ENCODE peak calls at places on chromosomes 13 and 19, in nine cellular contexts. One of them, this sample, is unnamed.
A peak's percentile ranks its signal among the peaks of the same experiment; 100 is the strongest.

GRCh38 chr13:31905896-31906295 is 125.7 kb upstream of the FRY start:
- DNase-seq in activated CD4-positive, alpha-beta T cell treated with anti-CD3 and anti-CD28 coated beads for 48 hours: no peak
- DNase-seq in left ventricle myocardium inferior: no peak
- DNase-seq in astrocyte: no peak
- DNase-seq in HuH-7: no peak
- DNase-seq in coronary artery: no peak
- DNase-seq in NK-92 treated with Interleukin-12 subunit alpha and Interleukin-12 subunit beta, amount 100 ng/mL, for 24 hours: no peak
- DNase-seq in sigmoid colon: no peak
- DNase-seq in RWPE1: no peak
- DNase-seq in this sample: no peak

GRCh38 chr13:50864492-50864891 is 21.0 kb upstream of the DLEU7 start:
- DNase-seq in activated CD4-positive, alpha-beta T cell treated with anti-CD3 and anti-CD28 coated beads for 48 hours: no peak
- DNase-seq in HuH-7: no peak
- DNase-seq in coronary artery: no peak
- DNase-seq in astrocyte: no peak
- DNase-seq in left ventricle myocardium inferior: no peak
- DNase-seq in sigmoid colon: no peak
- DNase-seq in RWPE1: no peak
- DNase-seq in NK-92 treated with Interleukin-12 subunit alpha and Interleukin-12 subunit beta, amount 100 ng/mL, for 24 hours: no peak
- DNase-seq in this sample: no peak

GRCh38 chr19:48190288-48191284 is 20.1 kb downstream of the ZSWIM9 start:
- DNase-seq in astrocyte: peak; percentile 94
- DNase-seq in activated CD4-positive, alpha-beta T cell treated with anti-CD3 and anti-CD28 coated beads for 48 hours: peak; percentile 59
- DNase-seq in NK-92 treated with Interleukin-12 subunit alpha and Interleukin-12 subunit beta, amount 100 ng/mL, for 24 hours: no peak
- DNase-seq in sigmoid colon: peak; percentile 29
- DNase-seq in coronary artery: no peak
- DNase-seq in RWPE1: peak; percentile 79
- DNase-seq in left ventricle myocardium inferior: no peak
- DNase-seq in HuH-7: no peak
- DNase-seq in this sample: no peak

GRCh38 chr13:77219401-77219800 is 107.5 kb downstream of the MYCBP2 start:
- DNase-seq in astrocyte: no peak
- DNase-seq in sigmoid colon: no peak
- DNase-seq in activated CD4-positive, alpha-beta T cell treated with anti-CD3 and anti-CD28 coated beads for 48 hours: no peak
- DNase-seq in HuH-7: no peak
- DNase-seq in left ventricle myocardium inferior: no peak
- DNase-seq in NK-92 treated with Interleukin-12 subunit alpha and Interleukin-12 subunit beta, amount 100 ng/mL, for 24 hours: no peak
- DNase-seq in coronary artery: no peak
- DNase-seq in RWPE1: no peak
- DNase-seq in this sample: no peak

GRCh38 chr19:14459703-14460102 is 15.5 kb downstream of the PTGER1 start:
- DNase-seq in left ventricle myocardium inferior: no peak
- DNase-seq in coronary artery: no peak
- DNase-seq in NK-92 treated with Interleukin-12 subunit alpha and Interleukin-12 subunit beta, amount 100 ng/mL, for 24 hours: peak; percentile 70
- DNase-seq in activated CD4-positive, alpha-beta T cell treated with anti-CD3 and anti-CD28 coated beads for 48 hours: no peak
- DNase-seq in HuH-7: no peak
- DNase-seq in astrocyte: no peak
- DNase-seq in sigmoid colon: no peak
- DNase-seq in RWPE1: no peak
- DNase-seq in this sample: no peak

GRCh38 chr13:21478881-21479808 is 20.0 kb upstream of the ZDHHC20 start:
- DNase-seq in HuH-7: no peak
- DNase-seq in left ventricle myocardium inferior: no peak
- DNase-seq in sigmoid colon: no peak
- DNase-seq in coronary artery: no peak
- DNase-seq in RWPE1: peak; percentile 38
- DNase-seq in NK-92 treated with Interleukin-12 subunit alpha and Interleukin-12 subunit beta, amount 100 ng/mL, for 24 hours: no peak
- DNase-seq in activated CD4-positive, alpha-beta T cell treated with anti-CD3 and anti-CD28 coated beads for 48 hours: peak; percentile 39
- DNase-seq in astrocyte: peak; percentile 53
- DNase-seq in this sample: no peak

GRCh38 chr19:50492303-50493052 is 15.8 kb upstream of the GARIN5A start:
- DNase-seq in astrocyte: no peak
- DNase-seq in RWPE1: no peak
- DNase-seq in sigmoid colon: peak; percentile 45
- DNase-seq in activated CD4-positive, alpha-beta T cell treated with anti-CD3 and anti-CD28 coated beads for 48 hours: peak; percentile 60
- DNase-seq in HuH-7: no peak
- DNase-seq in coronary artery: no peak
- DNase-seq in left ventricle myocardium inferior: no peak
- DNase-seq in NK-92 treated with Interleukin-12 subunit alpha and Interleukin-12 subunit beta, amount 100 ng/mL, for 24 hours: no peak
- DNase-seq in this sample: no peak

GRCh38 chr19:3095375-3096191 is 1.4 kb downstream of the GNA11 start:
- DNase-seq in HuH-7: peak; percentile 79
- DNase-seq in activated CD4-positive, alpha-beta T cell treated with anti-CD3 and anti-CD28 coated beads for 48 hours: peak; percentile 61
- DNase-seq in left ventricle myocardium inferior: no peak
- DNase-seq in astrocyte: no peak
- DNase-seq in RWPE1: peak; percentile 48
- DNase-seq in sigmoid colon: no peak
- DNase-seq in coronary artery: no peak
- DNase-seq in NK-92 treated with Interleukin-12 subunit alpha and Interleukin-12 subunit beta, amount 100 ng/mL, for 24 hours: no peak
- DNase-seq in this sample: no peak

GRCh38 chr13:24225930-24226329 is 65.4 kb downstream of the SPATA13 start:
- DNase-seq in astrocyte: no peak
- DNase-seq in NK-92 treated with Interleukin-12 subunit alpha and Interleukin-12 subunit beta, amount 100 ng/mL, for 24 hours: no peak
- DNase-seq in HuH-7: no peak
- DNase-seq in left ventricle myocardium inferior: no peak
- DNase-seq in sigmoid colon: no peak
- DNase-seq in coronary artery: no peak
- DNase-seq in activated CD4-positive, alpha-beta T cell treated with anti-CD3 and anti-CD28 coated beads for 48 hours: no peak
- DNase-seq in RWPE1: no peak
- DNase-seq in this sample: no peak

GRCh38 chr13:103884139-103884723 is 818.0 kb upstream of the SLC10A2 start:
- DNase-seq in left ventricle myocardium inferior: no peak
- DNase-seq in NK-92 treated with Interleukin-12 subunit alpha and Interleukin-12 subunit beta, amount 100 ng/mL, for 24 hours: no peak
- DNase-seq in RWPE1: no peak
- DNase-seq in coronary artery: no peak
- DNase-seq in HuH-7: no peak
- DNase-seq in activated CD4-positive, alpha-beta T cell treated with anti-CD3 and anti-CD28 coated beads for 48 hours: no peak
- DNase-seq in astrocyte: no peak
- DNase-seq in sigmoid colon: no peak
- DNase-seq in this sample: no peak

GRCh38 chr13:110103026-110103425 is 203.9 kb downstream of the COL4A1 start:
- DNase-seq in activated CD4-positive, alpha-beta T cell treated with anti-CD3 and anti-CD28 coated beads for 48 hours: no peak
- DNase-seq in sigmoid colon: no peak
- DNase-seq in RWPE1: no peak
- DNase-seq in coronary artery: no peak
- DNase-seq in HuH-7: no peak
- DNase-seq in astrocyte: no peak
- DNase-seq in left ventricle myocardium inferior: no peak
- DNase-seq in NK-92 treated with Interleukin-12 subunit alpha and Interleukin-12 subunit beta, amount 100 ng/mL, for 24 hours: no peak
- DNase-seq in this sample: no peak

GRCh38 chr19:46065486-46065885 is 24.7 kb upstream of the IGFL4 start:
- DNase-seq in HuH-7: no peak
- DNase-seq in NK-92 treated with Interleukin-12 subunit alpha and Interleukin-12 subunit beta, amount 100 ng/mL, for 24 hours: no peak
- DNase-seq in activated CD4-positive, alpha-beta T cell treated with anti-CD3 and anti-CD28 coated beads for 48 hours: no peak
- DNase-seq in astrocyte: peak; percentile 65
- DNase-seq in left ventricle myocardium inferior: no peak
- DNase-seq in coronary artery: no peak
- DNase-seq in sigmoid colon: no peak
- DNase-seq in RWPE1: peak; percentile 60
- DNase-seq in this sample: no peak

GRCh38 chr13:29702912-29703351 is 107.4 kb upstream of the SLC7A1 start:
- DNase-seq in coronary artery: peak; percentile 63
- DNase-seq in astrocyte: peak; percentile 87
- DNase-seq in NK-92 treated with Interleukin-12 subunit alpha and Interleukin-12 subunit beta, amount 100 ng/mL, for 24 hours: no peak
- DNase-seq in left ventricle myocardium inferior: peak; percentile 28
- DNase-seq in RWPE1: peak; percentile 79
- DNase-seq in HuH-7: no peak
- DNase-seq in activated CD4-positive, alpha-beta T cell treated with anti-CD3 and anti-CD28 coated beads for 48 hours: no peak
- DNase-seq in sigmoid colon: peak; percentile 72
- DNase-seq in this sample: peak; percentile 93

GRCh38 chr19:30096596-30097370 is 154.7 kb downstream of the URI1 start:
- DNase-seq in NK-92 treated with Interleukin-12 subunit alpha and Interleukin-12 subunit beta, amount 100 ng/mL, for 24 hours: no peak
- DNase-seq in left ventricle myocardium inferior: no peak
- DNase-seq in HuH-7: no peak
- DNase-seq in astrocyte: no peak
- DNase-seq in coronary artery: no peak
- DNase-seq in activated CD4-positive, alpha-beta T cell treated with anti-CD3 and anti-CD28 coated beads for 48 hours: no peak
- DNase-seq in RWPE1: no peak
- DNase-seq in sigmoid colon: no peak
- DNase-seq in this sample: no peak

GRCh38 chr13:73777134-73777533 is 357.1 kb downstream of the KLF12 start:
- DNase-seq in activated CD4-positive, alpha-beta T cell treated with anti-CD3 and anti-CD28 coated beads for 48 hours: no peak
- DNase-seq in HuH-7: no peak
- DNase-seq in astrocyte: no peak
- DNase-seq in left ventricle myocardium inferior: no peak
- DNase-seq in RWPE1: no peak
- DNase-seq in coronary artery: no peak
- DNase-seq in NK-92 treated with Interleukin-12 subunit alpha and Interleukin-12 subunit beta, amount 100 ng/mL, for 24 hours: no peak
- DNase-seq in sigmoid colon: no peak
- DNase-seq in this sample: no peak

GRCh38 chr13:102913924-102914628 is 68.2 kb downstream of the ERCC5 start:
- DNase-seq in HuH-7: no peak
- DNase-seq in activated CD4-positive, alpha-beta T cell treated with anti-CD3 and anti-CD28 coated beads for 48 hours: no peak
- DNase-seq in coronary artery: no peak
- DNase-seq in RWPE1: peak; percentile 20
- DNase-seq in sigmoid colon: no peak
- DNase-seq in left ventricle myocardium inferior: no peak
- DNase-seq in NK-92 treated with Interleukin-12 subunit alpha and Interleukin-12 subunit beta, amount 100 ng/mL, for 24 hours: no peak
- DNase-seq in astrocyte: peak; percentile 53
- DNase-seq in this sample: no peak

GRCh38 chr19:918481-919156 is 1.5 kb downstream of the KISS1R start:
- DNase-seq in NK-92 treated with Interleukin-12 subunit alpha and Interleukin-12 subunit beta, amount 100 ng/mL, for 24 hours: no peak
- DNase-seq in activated CD4-positive, alpha-beta T cell treated with anti-CD3 and anti-CD28 coated beads for 48 hours: peak; percentile 72
- DNase-seq in coronary artery: no peak
- DNase-seq in astrocyte: no peak
- DNase-seq in left ventricle myocardium inferior: no peak
- DNase-seq in HuH-7: no peak
- DNase-seq in sigmoid colon: no peak
- DNase-seq in RWPE1: no peak
- DNase-seq in this sample: no peak

GRCh38 chr19:41263042-41263849 is 926 bp upstream of the HNRNPUL1 start:
- DNase-seq in coronary artery: peak; percentile 88
- DNase-seq in astrocyte: peak; percentile 81
- DNase-seq in activated CD4-positive, alpha-beta T cell treated with anti-CD3 and anti-CD28 coated beads for 48 hours: peak; percentile 89
- DNase-seq in left ventricle myocardium inferior: peak; percentile 57
- DNase-seq in RWPE1: peak; percentile 31
- DNase-seq in NK-92 treated with Interleukin-12 subunit alpha and Interleukin-12 subunit beta, amount 100 ng/mL, for 24 hours: peak; percentile 60
- DNase-seq in sigmoid colon: peak; percentile 89
- DNase-seq in HuH-7: no peak
- DNase-seq in this sample: no peak

GRCh38 chr19:46133101-46133627 is 8.7 kb upstream of the IGFL3 start:
- DNase-seq in HuH-7: no peak
- DNase-seq in astrocyte: peak; percentile 100
- DNase-seq in activated CD4-positive, alpha-beta T cell treated with anti-CD3 and anti-CD28 coated beads for 48 hours: no peak
- DNase-seq in left ventricle myocardium inferior: no peak
- DNase-seq in sigmoid colon: no peak
- DNase-seq in RWPE1: peak; percentile 47
- DNase-seq in NK-92 treated with Interleukin-12 subunit alpha and Interleukin-12 subunit beta, amount 100 ng/mL, for 24 hours: no peak
- DNase-seq in coronary artery: no peak
- DNase-seq in this sample: no peak

GRCh38 chr19:39104104-39104708 is 20.0 kb downstream of the ACP7 start:
- DNase-seq in coronary artery: no peak
- DNase-seq in left ventricle myocardium inferior: no peak
- DNase-seq in sigmoid colon: no peak
- DNase-seq in activated CD4-positive, alpha-beta T cell treated with anti-CD3 and anti-CD28 coated beads for 48 hours: no peak
- DNase-seq in NK-92 treated with Interleukin-12 subunit alpha and Interleukin-12 subunit beta, amount 100 ng/mL, for 24 hours: no peak
- DNase-seq in RWPE1: no peak
- DNase-seq in astrocyte: no peak
- DNase-seq in HuH-7: no peak
- DNase-seq in this sample: no peak

GRCh38 chr19:39970424-39970673 is 616 bp upstream of the PSMC4 start:
- DNase-seq in left ventricle myocardium inferior: no peak
- DNase-seq in sigmoid colon: no peak
- DNase-seq in NK-92 treated with Interleukin-12 subunit alpha and Interleukin-12 subunit beta, amount 100 ng/mL, for 24 hours: no peak
- DNase-seq in RWPE1: peak; percentile 39
- DNase-seq in astrocyte: no peak
- DNase-seq in HuH-7: no peak
- DNase-seq in activated CD4-positive, alpha-beta T cell treated with anti-CD3 and anti-CD28 coated beads for 48 hours: no peak
- DNase-seq in coronary artery: no peak
- DNase-seq in this sample: no peak

This sample was measured in vagina.